ENCODE peak calls at places on chromosomes 16 and 17, in seven cellular contexts. A, H, N, S, K, F and X are unnamed samples.

GRCh38 chr17:80138856-80139426 is 8.0 kb downstream of the EIF4A3 start:
- DNase-seq in N (no peak), H (no peak), K (no peak), S (no peak), F (no peak), A (no peak), X (no peak)

GRCh38 chr16:31196324-31197088 is 6.1 kb downstream of the PYCARD start:
- DNase-seq in S (no peak), F (no peak), K (no peak), N (no peak), H (no peak), A (no peak), X (no peak)

GRCh38 chr17:2436516-2436915 is 35.7 kb upstream of the MNT start:
- DNase-seq in H (no peak), A (no peak), N (no peak), F (no peak), K (no peak), S (no peak), X (no peak)

GRCh38 chr17:7060165-7060890 is 16.4 kb upstream of the SLC16A11 start:
- DNase-seq in S (no peak), F (no peak), H (peak; percentile 75), N (peak; percentile 55), K (peak; percentile 21), A (no peak), X (peak; percentile 100)

GRCh38 chr17:57388326-57388725 is 132.0 kb downstream of the MSI2 start:
- DNase-seq in N (no peak), A (no peak), S (no peak), K (no peak), H (no peak), F (no peak), X (no peak)

GRCh38 chr17:74028717-74029116 is 174.8 kb upstream of the RPL38 start:
- DNase-seq in N (no peak), K (no peak), A (no peak), S (no peak), F (no peak), H (no peak), X (no peak)

GRCh38 chr16:89623511-89624232 is 10.2 kb downstream of the DPEP1 start:
- DNase-seq in A (no peak), F (peak; percentile 37), N (peak; percentile 44), H (no peak), K (no peak), S (no peak), X (peak; percentile 82)

GRCh38 chr16:75264531-75264998 is 13.1 kb upstream of the BCAR1 start:
- DNase-seq in A (no peak), S (no peak), N (peak; percentile 61), H (no peak), K (no peak), F (peak; percentile 33), X (peak; percentile 70)

GRCh38 chr17:79010304-79010646 is 711 bp upstream of the CANT1 start:
- DNase-seq in S (no peak), F (no peak), A (no peak), N (no peak), K (no peak), H (no peak), X (no peak)

GRCh38 chr17:19273731-19274130 is 36.6 kb downstream of the EPN2 start:
- DNase-seq in H (no peak), A (no peak), S (no peak), F (no peak), K (no peak), N (no peak), X (no peak)

GRCh38 chr17:21289902-21290571 is 5.5 kb downstream of the MAP2K3 start:
- DNase-seq in F (no peak), A (no peak), N (peak; percentile 48), K (no peak), H (no peak), S (no peak), X (no peak)